ENCODE peak calls at places on chromosomes 1 and 21, in eight cellular contexts. O is uterus, P is A549, I is spleen, W is sigmoid colon, U is body of pancreas, C is heart left ventricle, F is right lobe of liver. J is an unnamed sample.

GRCh38 chr1:230303069-230303468 is 123.1 kb downstream of the PGBD5 start:
- DNase-seq in W (no peak), F (no peak), P (no peak), C (no peak), O (no peak), U (no peak), I (no peak), J (no peak)

GRCh38 chr1:154557939-154558609 is 388 bp downstream of the UBE2Q1 start:
- DNase-seq in U (peak), P (no peak), O (peak), F (peak), W (peak), I (peak), C (peak), J (peak)

GRCh38 chr1:168121314-168122029 is 15.3 kb downstream of the GPR161 start:
- DNase-seq in F (no peak), W (peak), C (peak), I (no peak), O (peak), U (peak), P (no peak), J (peak)

GRCh38 chr1:7752512-7753417 is 18.3 kb upstream of the VAMP3 start:
- DNase-seq in I (no peak), U (peak), P (peak), W (peak), F (no peak), C (peak), O (peak), J (peak)

GRCh38 chr1:19287436-19288185 is 959 bp downstream of the AKR7A3 start:
- DNase-seq in I (no peak), F (peak), O (no peak), C (no peak), P (no peak), U (peak), W (peak), J (no peak)

GRCh38 chr1:72557446-72558049 is 275.2 kb upstream of the NEGR1 start:
- DNase-seq in C (no peak), P (no peak), I (no peak), W (no peak), F (no peak), O (no peak), U (no peak), J (no peak)

GRCh38 chr1:30257742-30258380 is 465.5 kb downstream of the MATN1 start:
- DNase-seq in I (peak), F (no peak), P (no peak), C (no peak), W (peak), O (no peak), U (no peak), J (no peak)

GRCh38 chr21:31974454-31974985 is 101.7 kb downstream of the HUNK start:
- DNase-seq in P (no peak), U (no peak), C (no peak), O (no peak), F (no peak), W (no peak), I (no peak), J (no peak)

GRCh38 chr1:154219511-154219910 is 1.2 kb upstream of the UBAP2L start:
- DNase-seq in C (no peak), U (peak), O (no peak), P (no peak), F (no peak), W (no peak), I (no peak), J (peak)

GRCh38 chr21:33441489-33442477 is 38.0 kb downstream of the TMEM50B start:
- DNase-seq in I (peak), F (no peak), O (no peak), P (peak), U (peak), W (no peak), C (peak), J (peak)

GRCh38 chr1:217857061-217857460 is 225.9 kb downstream of the SPATA17 start:
- DNase-seq in U (no peak), O (no peak), I (no peak), F (no peak), P (no peak), W (no peak), C (no peak), J (no peak)
- H3K4me3 ChIP-seq in U (no peak), O (no peak), I (no peak), F (no peak), P (no peak), W (no peak), C (no peak), J (no peak)

DNA sequence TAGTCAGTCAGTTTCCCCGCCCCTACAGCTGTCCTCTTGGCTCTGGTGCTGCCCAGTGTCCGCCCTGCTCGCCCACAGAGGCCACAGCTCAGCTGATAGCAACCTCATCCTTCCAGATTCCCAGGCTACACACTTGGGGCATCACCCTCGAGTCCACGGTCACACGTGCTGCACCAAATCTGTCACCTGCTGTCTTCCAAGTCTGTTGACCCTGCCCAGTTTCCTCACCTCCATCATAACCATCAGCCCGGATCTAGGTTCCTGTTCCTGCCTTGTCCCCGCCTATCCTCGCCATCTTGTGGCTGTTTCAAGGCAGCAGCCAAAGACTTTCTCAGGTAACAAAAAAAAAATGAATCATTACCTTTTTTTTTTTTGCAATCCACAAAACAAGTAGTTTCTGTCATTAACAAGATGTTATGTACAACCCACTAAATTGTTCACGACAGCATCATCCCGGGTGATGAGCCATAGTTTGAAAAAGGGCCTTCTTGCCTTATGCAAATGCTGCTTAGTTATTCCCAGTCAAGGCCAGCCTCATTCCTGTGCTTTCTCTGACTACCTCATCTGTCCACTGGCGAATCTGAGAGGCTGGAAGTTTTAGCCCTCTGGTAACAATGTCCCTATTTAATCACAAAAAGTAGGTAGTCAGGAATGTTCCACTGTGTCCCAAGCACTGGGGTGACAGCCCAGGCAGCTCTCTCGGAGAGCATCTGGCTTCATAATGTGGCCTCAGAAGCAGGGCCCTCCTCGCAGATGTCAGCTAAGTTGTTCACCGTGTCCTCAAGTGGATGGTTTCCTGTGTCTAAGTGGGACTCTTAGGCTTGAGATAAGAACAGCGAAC is 4.9 kb upstream of the MIIP start:
- DNase-seq in F (no peak), I (no peak), U (no peak), P (peak), W (no peak), C (no peak), O (no peak), J (no peak)
- TF ChIP-seq POLR2A in F (no peak), I (no peak), U (no peak), P (no peak), W (no peak), C (no peak), O (no peak), J (no peak)

GRCh38 chr1:204959836-204960235 is 83.2 kb upstream of the CNTN2 start:
- DNase-seq in U (no peak), O (no peak), C (no peak), I (no peak), F (no peak), W (no peak), P (no peak), J (no peak)

GRCh38 chr1:204959374-204959773 is 83.6 kb upstream of the CNTN2 start:
- DNase-seq in O (no peak), P (no peak), U (no peak), C (peak), I (no peak), F (no peak), W (no peak), J (peak)

GRCh38 chr1:204960306-204960984 is 82.6 kb upstream of the CNTN2 start:
- DNase-seq in I (no peak), P (no peak), O (no peak), W (no peak), U (no peak), F (no peak), C (no peak), J (no peak)

GRCh38 chr1:204962742-204963632 is 80.0 kb upstream of the CNTN2 start:
- DNase-seq in P (no peak), C (no peak), O (no peak), W (no peak), F (no peak), U (no peak), I (no peak), J (no peak)

GRCh38 chr1:204961765-204962419 is 81.1 kb upstream of the CNTN2 start:
- DNase-seq in P (no peak), F (no peak), O (no peak), I (no peak), C (no peak), W (no peak), U (peak), J (no peak)
- TF ChIP-seq CTCF in P (no peak), F (no peak), O (no peak), I (no peak), C (no peak), W (no peak), U (no peak), J (no peak)

GRCh38 chr1:94358630-94359599 is 59.3 kb upstream of the ABCD3 start:
- DNase-seq in U (no peak), C (peak), W (no peak), O (no peak), F (no peak), P (no peak), I (no peak), J (no peak)
- H3K4me3 ChIP-seq in U (no peak), C (no peak), W (no peak), O (no peak), F (no peak), P (no peak), I (no peak), J (no peak)

GRCh38 chr21:44321846-44322450 is 17.2 kb downstream of the CFAP410 start:
- DNase-seq in C (no peak), P (no peak), U (no peak), F (no peak), O (no peak), I (no peak), W (no peak), J (no peak)
- TF ChIP-seq POLR2A in C (no peak), P (no peak), U (no peak), F (no peak), O (no peak), I (no peak), W (no peak), J (no peak)

DNA sequence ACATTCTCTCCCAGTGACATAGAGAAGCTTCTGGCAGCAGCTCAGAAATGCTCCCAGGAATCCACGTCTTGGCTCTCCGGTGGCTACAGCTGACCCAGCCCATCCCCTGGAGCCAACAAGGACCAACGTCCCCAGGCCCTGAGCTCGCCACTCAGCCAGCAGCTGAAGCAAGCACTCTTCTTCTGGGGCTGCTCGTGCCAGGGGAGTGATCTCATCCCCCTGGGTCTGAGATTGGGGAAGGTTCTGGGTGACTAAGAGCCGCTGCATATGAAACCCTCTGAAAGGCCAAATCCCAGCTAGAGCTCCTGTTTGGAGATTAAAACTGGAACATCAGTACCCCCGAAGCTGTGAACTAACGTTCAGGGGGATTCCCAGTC is 487.9 kb downstream of the NPHP4 start:
- DNase-seq in F (no peak), P (no peak), I (no peak), O (no peak), C (no peak), W (peak), U (no peak), J (no peak)
- TF ChIP-seq CTCF in F (no peak), P (no peak), I (no peak), O (no peak), C (no peak), W (no peak), U (no peak), J (no peak)

GRCh38 chr21:45768741-45769049 is 125.2 kb downstream of the PCBP3 start:
- DNase-seq in P (no peak), W (no peak), O (no peak), F (no peak), C (no peak), U (no peak), I (no peak), J (no peak)
- H3K4me3 ChIP-seq in P (no peak), W (no peak), O (no peak), F (no peak), C (no peak), U (no peak), I (no peak), J (no peak)

GRCh38 chr1:27616441-27616840 is 12.5 kb upstream of the AHDC1 start:
- DNase-seq in C (no peak), P (no peak), I (no peak), W (no peak), F (no peak), O (no peak), U (no peak), J (no peak)
- TF ChIP-seq POLR2A in C (no peak), P (no peak), I (no peak), W (no peak), F (no peak), O (no peak), U (no peak), J (no peak)

GRCh38 chr1:17370618-17371017 is 1.4 kb upstream of the PADI6 start:
- DNase-seq in C (no peak), U (no peak), O (no peak), P (peak), W (no peak), F (no peak), I (no peak), J (no peak)
- TF ChIP-seq CTCF in C (no peak), U (no peak), O (no peak), P (peak), W (no peak), F (no peak), I (no peak), J (no peak)

DNA sequence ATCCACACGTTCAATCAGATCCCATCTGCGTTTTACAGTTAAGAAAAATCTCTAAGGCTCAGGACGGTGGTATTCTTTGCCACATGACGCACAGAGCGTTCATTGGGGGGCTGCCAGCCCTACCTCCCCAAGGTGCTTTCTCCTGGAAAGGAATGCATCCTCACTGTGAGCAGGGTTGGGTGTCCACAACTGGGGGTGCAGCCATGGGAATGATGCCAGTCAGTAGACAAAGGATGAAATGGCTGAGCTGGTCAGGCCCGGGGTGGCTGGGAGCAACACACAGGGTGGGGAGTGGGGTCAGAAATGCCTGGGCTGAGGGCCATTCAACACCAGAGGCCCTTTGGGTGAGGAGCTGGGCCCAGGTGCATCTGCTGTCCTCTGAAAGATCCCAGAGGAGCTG is 25.9 kb downstream of the OPTC start:
- DNase-seq in I (no peak), O (no peak), P (no peak), F (no peak), C (no peak), W (no peak), U (no peak), J (no peak)
- H3K4me3 ChIP-seq in I (no peak), O (no peak), P (no peak), F (no peak), C (no peak), W (no peak), U (no peak), J (no peak)

J was measured in adrenal gland.